ENCODE peak calls at places on chromosomes 11 and 22, in four cellular contexts. A, F, T and X are unnamed samples.

GRCh38 chr11:65817312-65817814 is 16.4 kb upstream of the SNX32 start:
- DNase-seq in T (peak; percentile 37), F (no peak), A (no peak), X (no peak)

GRCh38 chr11:43268161-43268560 is 43.6 kb upstream of the API5 start:
- DNase-seq in T (no peak), A (no peak), F (no peak), X (no peak)

GRCh38 chr11:70402685-70403084 is 4.4 kb downstream of the CTTN start:
- DNase-seq in F (no peak), A (no peak), T (no peak), X (no peak)

GRCh38 chr11:34266090-34266912 is 91.5 kb downstream of the ABTB2 start:
- DNase-seq in T (peak; percentile 70), A (no peak), F (no peak), X (no peak)

GRCh38 chr22:46596032-46596441 is 24.1 kb upstream of the GRAMD4 start:
- DNase-seq in F (no peak), T (peak; percentile 5), A (no peak), X (no peak)

GRCh38 chr11:18393581-18394299 is 623 bp upstream of the LDHA start:
- DNase-seq in T (no peak), A (no peak), F (no peak), X (no peak)

GRCh38 chr11:18479063-18479462 is 23.4 kb downstream of the LDHAL6A start:
- DNase-seq in F (no peak), A (no peak), T (no peak), X (no peak)

GRCh38 chr11:129639300-129639699 is 176.3 kb upstream of the TMEM45B start:
- DNase-seq in T (peak; percentile 97), A (no peak), F (no peak), X (no peak)

GRCh38 chr11:80855975-80856524 is 1415.2 kb upstream of the TENM4 start:
- DNase-seq in F (no peak), A (no peak), T (peak; percentile 40), X (no peak)

GRCh38 chr11:31958086-31958735 is 132.7 kb upstream of the RCN1 start:
- DNase-seq in F (peak; percentile 47), A (peak; percentile 79), T (peak; percentile 24), X (peak; percentile 74)

GRCh38 chr11:6229911-6230310 is 4.5 kb downstream of the FHIP1B start:
- DNase-seq in F (no peak), A (no peak), T (no peak), X (no peak)

DNA sequence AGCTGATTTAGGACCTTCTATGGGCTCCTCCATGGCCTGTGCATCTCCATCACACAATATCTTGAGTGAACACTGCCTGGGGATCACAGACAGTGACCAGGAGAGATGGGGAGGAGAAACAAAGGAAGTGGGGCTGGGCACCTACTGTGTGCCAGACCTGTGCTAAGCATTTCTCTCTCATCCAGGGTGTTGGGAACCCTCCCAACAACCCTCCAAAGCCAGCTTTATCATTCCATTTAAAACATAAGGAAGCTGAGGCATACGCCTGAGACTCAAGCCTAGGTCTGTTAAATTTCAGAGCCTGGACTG is 130.2 kb downstream of the MN1 start:
- DNase-seq in A (no peak), F (no peak), T (no peak), X (no peak)
- H3K4ac ChIP-seq in A (no peak overlapping the region), F (peak overlapping the region; percentile 4), T (no peak overlapping the region), X (peak overlapping the region; percentile 80)

GRCh38 chr11:22768281-22768680 is 61.3 kb downstream of the SVIP start:
- DNase-seq in F (no peak), T (no peak), A (no peak), X (no peak)
- H2BK12ac ChIP-seq in F (no peak overlapping the region), T (no peak overlapping the region), A (no peak overlapping the region), X (no peak overlapping the region)

DNA sequence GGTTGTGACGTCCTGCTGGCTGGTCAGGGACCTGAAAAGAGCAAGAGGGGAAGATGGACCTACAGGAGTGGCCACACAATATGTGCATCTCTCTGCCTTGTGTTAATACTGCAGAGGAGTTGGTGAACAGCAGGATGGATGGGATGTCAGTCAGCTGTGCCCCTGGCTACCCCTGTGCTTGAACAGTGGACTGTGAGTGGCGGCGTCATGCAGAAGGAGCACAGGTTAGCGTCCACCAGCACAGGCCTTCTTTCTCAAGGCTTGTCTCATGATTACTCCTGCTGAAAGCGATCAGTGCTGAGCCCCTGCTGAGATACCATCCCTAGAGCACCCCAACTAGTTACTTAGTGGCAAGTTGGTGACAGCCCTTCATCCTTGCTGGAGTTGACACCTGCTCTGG is 3.8 kb upstream of the CHKB start:
- DNase-seq in F (no peak), T (no peak), A (no peak), X (no peak)
- H4K91ac ChIP-seq in F (no peak overlapping the region), T (no peak overlapping the region), A (no peak overlapping the region), X (no peak overlapping the region)

GRCh38 chr11:76629853-76630599 is 40.5 kb downstream of the LRRC32 start:
- DNase-seq in T (no peak), A (no peak), F (no peak), X (no peak)

GRCh38 chr11:76627541-76628082 is 42.9 kb downstream of the LRRC32 start:
- DNase-seq in A (no peak), T (no peak), F (no peak), X (no peak)

GRCh38 chr11:76628408-76628947 is 42.1 kb downstream of the LRRC32 start:
- DNase-seq in A (no peak), T (no peak), F (no peak), X (no peak)

GRCh38 chr11:76630600-76630999 is 39.9 kb downstream of the LRRC32 start:
- DNase-seq in A (no peak), F (no peak), T (no peak), X (no peak)

GRCh38 chr11:76629133-76629852 is 41.3 kb downstream of the LRRC32 start:
- DNase-seq in F (no peak), A (no peak), T (peak; percentile 87), X (no peak)
- H3K4ac ChIP-seq in F (no peak overlapping the region), A (no peak overlapping the region), T (peak overlapping the region; percentile 41), X (no peak overlapping the region)

GRCh38 chr11:126193038-126193478 is 18.4 kb downstream of the RPUSD4 start:
- DNase-seq in T (no peak), A (no peak), F (no peak), X (no peak)
- H2BK12ac ChIP-seq in T (no peak overlapping the region), A (no peak overlapping the region), F (no peak overlapping the region), X (peak overlapping the region; percentile 52)

GRCh38 chr11:12114487-12115033 is 4.2 kb downstream of the MICAL2 start:
- DNase-seq in F (no peak), A (no peak), T (peak; percentile 95), X (no peak)
- H4K91ac ChIP-seq in F (no peak overlapping the region), A (no peak overlapping the region), T (no peak overlapping the region), X (no peak overlapping the region)

DNA sequence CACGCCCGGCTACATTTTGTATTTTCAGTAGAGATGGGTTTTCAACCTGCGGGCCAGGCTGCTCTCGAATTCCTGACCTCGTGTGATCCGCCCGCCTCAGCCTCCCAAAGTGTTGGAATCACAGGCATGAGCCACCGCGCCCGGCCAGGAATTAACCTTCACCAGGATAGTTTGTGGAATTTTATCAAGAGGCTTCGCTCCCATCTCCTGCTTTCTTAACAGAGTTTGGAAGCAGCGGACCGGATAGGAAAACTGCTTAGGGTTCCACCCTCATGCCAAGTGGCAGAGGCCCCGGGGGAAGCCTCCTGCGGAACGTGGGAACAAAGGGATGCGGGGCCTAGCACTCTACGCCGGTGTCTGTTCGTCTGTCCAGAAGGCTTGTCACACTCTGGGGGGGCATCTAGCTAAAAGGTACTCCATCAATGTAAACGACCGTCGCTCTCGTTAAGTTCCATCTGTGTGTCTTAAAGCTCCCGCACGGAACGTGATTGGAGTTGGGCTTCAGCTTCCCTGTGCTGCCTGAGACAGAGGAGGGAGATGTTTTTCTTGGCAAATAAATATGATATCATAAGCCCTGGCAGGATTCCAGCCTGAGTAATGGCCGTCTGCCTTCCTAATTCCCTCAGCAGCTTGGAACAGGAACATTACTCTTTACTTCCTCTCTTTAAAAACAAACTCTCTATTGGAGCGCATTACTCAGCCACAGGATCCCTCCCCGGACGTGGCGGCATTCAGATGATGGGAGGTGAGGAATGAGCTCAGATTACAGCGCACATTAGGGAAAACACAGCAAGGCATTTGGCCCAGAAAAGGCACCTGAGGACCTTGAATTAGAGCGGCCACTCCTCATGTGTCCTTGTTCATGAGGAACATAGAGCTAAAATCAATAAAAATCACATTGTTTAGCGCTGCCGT is 230.2 kb downstream of the ST3GAL4 start:
- DNase-seq in A (peak; percentile 81), T (peak; percentile 2), F (no peak), X (no peak)
- H3K4ac ChIP-seq in A (no peak overlapping the region), T (no peak overlapping the region), F (peak overlapping the region; percentile 62), X (no peak overlapping the region)